ENCODE peak calls at places on chromosomes 5 and 9, in nine cellular contexts. H is neural crest cell; M is activated CD4-positive, CD25-positive, alpha-beta regulatory T cell; O is IMR-90; S is islet precursor cell; Q is stromal cell of bone marrow; I is sciatic nerve; X is hypothalamus; L is activated CD8-positive, alpha-beta memory T cell treated with anti-CD3 and anti-CD28 coated beads for 4 hours. P is an unnamed sample.
A peak's percentile ranks its signal among the peaks of the same experiment; 100 is the strongest.

GRCh38 chr5:19172926-19173425 is 815.0 kb downstream of the CDH18 start:
- DNase-seq in H (no peak), M (no peak), O (no peak), S (no peak), Q (no peak), I (no peak), X (no peak), L (no peak), P (no peak)

GRCh38 chr9:13899924-13900323 is 414.0 kb downstream of the NFIB start:
- DNase-seq in H (no peak), M (no peak), O (no peak), S (no peak), Q (no peak), I (no peak), X (no peak), L (no peak), P (no peak)

GRCh38 chr9:95268681-95269080 is 48.8 kb downstream of the FANCC start:
- DNase-seq in H (no peak), M (no peak), O (peak; percentile 41), S (peak; percentile 89), Q (peak; percentile 18), I (no peak), X (peak; percentile 1), L (no peak), P (no peak)

GRCh38 chr9:125579030-125579932 is 127.7 kb downstream of the MAPKAP1 start:
- DNase-seq in H (no peak), M (no peak), O (no peak), S (no peak), Q (no peak), I (no peak), X (no peak), L (no peak), P (no peak)

GRCh38 chr5:134184155-134185135 is 7.7 kb upstream of the SKP1 start:
- DNase-seq in H (peak; percentile 70), M (peak; percentile 56), O (peak; percentile 56), S (peak; percentile 88), Q (peak; percentile 25), I (peak; percentile 82), X (peak; percentile 67), L (peak; percentile 52), P (peak; percentile 81)

GRCh38 chr5:32312682-32313523 is at the start of gene MTMR12:
- DNase-seq in H (peak; percentile 99), M (peak; percentile 99), O (peak; percentile 99), S (peak; percentile 100), Q (peak; percentile 99), I (peak; percentile 100), X (peak; percentile 96), L (peak; percentile 100), P (peak; percentile 100)

GRCh38 chr9:109640232-109641078 is 139.5 kb upstream of the PALM2AKAP2 start:
- DNase-seq in H (peak; percentile 51), M (no peak), O (peak; percentile 22), S (peak; percentile 69), Q (peak; percentile 17), I (peak; percentile 62), X (peak; percentile 53), L (no peak), P (no peak)

GRCh38 chr5:134511796-134512660 is 13.4 kb upstream of the JADE2 start:
- DNase-seq in H (no peak), M (no peak), O (peak; percentile 63), S (peak; percentile 97), Q (no peak), I (peak; percentile 81), X (peak; percentile 25), L (no peak), P (peak; percentile 86)

GRCh38 chr5:136058031-136058971 is 29.5 kb downstream of the TGFBI start:
- DNase-seq in H (no peak), M (no peak), O (peak; percentile 100), S (peak; percentile 98), Q (peak; percentile 92), I (peak; percentile 76), X (no peak), L (no peak), P (no peak)

GRCh38 chr9:130698514-130698913 is 4.9 kb downstream of the EXOSC2 start:
- DNase-seq in H (no peak), M (no peak), O (peak; percentile 37), S (peak; percentile 62), Q (no peak), I (no peak), X (no peak), L (no peak), P (no peak)

GRCh38 chr9:37582548-37583157 is 6.5 kb upstream of the FBXO10 start:
- DNase-seq in H (no peak), M (no peak), O (peak; percentile 86), S (no peak), Q (peak; percentile 50), I (no peak), X (no peak), L (no peak), P (no peak)

GRCh38 chr9:108961151-108961550 is 27.0 kb downstream of the ABITRAM start:
- DNase-seq in H (no peak), M (no peak), O (no peak), S (no peak), Q (no peak), I (no peak), X (no peak), L (no peak), P (no peak)

GRCh38 chr9:98375138-98375726 is 119.8 kb upstream of the TBC1D2 start:
- DNase-seq in H (no peak), M (no peak), O (peak; percentile 93), S (peak; percentile 81), Q (peak; percentile 52), I (no peak), X (no peak), L (no peak), P (no peak)

GRCh38 chr9:39588056-39588814 is 232.8 kb downstream of the SPATA31A1 start:
- DNase-seq in H (no peak), M (no peak), O (no peak), S (peak; percentile 42), Q (no peak), I (no peak), X (no peak), L (no peak), P (no peak)

GRCh38 chr5:140402258-140403074 is 833 bp downstream of the ANKHD1 start:
- DNase-seq in H (peak; percentile 39), M (peak; percentile 8), O (peak; percentile 29), S (peak; percentile 90), Q (peak; percentile 11), I (peak; percentile 70), X (no peak), L (peak; percentile 13), P (no peak)

GRCh38 chr5:160802567-160802966 is 49.4 kb downstream of the ATP10B start:
- DNase-seq in H (no peak), M (no peak), O (no peak), S (peak; percentile 58), Q (no peak), I (no peak), X (no peak), L (no peak), P (no peak)

GRCh38 chr5:14706615-14707021 is 42.1 kb downstream of the OTULIN start:
- DNase-seq in H (no peak), M (no peak), O (peak; percentile 79), S (no peak), Q (peak; percentile 47), I (no peak), X (no peak), L (no peak), P (no peak)

P was measured in suprapubic skin.